ENCODE peak calls at places on chromosomes 16 and 17, in nine cellular contexts. Q is cardiac fibroblast; U is HAP-1; M is gastrocnemius medialis; S is mesendoderm; H is stomach; F is A673; J is CD4-positive, CD25-positive, alpha-beta regulatory T cell; G is cardiac muscle cell. C is an unnamed sample.

GRCh38 chr17:48259710-48260291 is 152.2 kb downstream of the SNX11 start:
- DNase-seq in H (no peak), S (peak; percentile 87), M (no peak), J (no peak), G (peak; percentile 54), Q (peak; percentile 51), F (peak; percentile 64), U (no peak), C (peak; percentile 34)

GRCh38 chr17:62052765-62053338 is 12.2 kb downstream of the MED13 start:
- DNase-seq in G (no peak), U (no peak), F (no peak), M (no peak), H (no peak), S (no peak), Q (no peak), J (no peak), C (no peak)

GRCh38 chr16:66190411-66190810 is 176.1 kb upstream of the CDH5 start:
- DNase-seq in J (no peak), U (no peak), F (no peak), M (no peak), Q (peak; percentile 1), S (no peak), H (no peak), G (no peak), C (no peak)

GRCh38 chr16:4386951-4387565 is 15.4 kb downstream of the VASN start:
- DNase-seq in F (no peak), U (no peak), M (no peak), Q (peak; percentile 78), S (no peak), J (no peak), H (no peak), G (peak; percentile 62), C (no peak)

GRCh38 chr17:65830356-65830755 is 268.9 kb upstream of the AXIN2 start:
- DNase-seq in J (no peak), Q (no peak), M (no peak), F (no peak), H (no peak), U (no peak), S (no peak), G (no peak), C (no peak)

GRCh38 chr17:79024901-79025737 is 1.1 kb downstream of the C1QTNF1 start:
- DNase-seq in H (peak; percentile 43), S (no peak), U (no peak), Q (peak; percentile 50), M (peak; percentile 79), F (no peak), G (peak; percentile 49), J (no peak), C (no peak)

GRCh38 chr16:72083778-72084404 is 9.5 kb downstream of the TXNL4B start:
- DNase-seq in G (no peak), Q (no peak), H (no peak), F (no peak), U (no peak), M (no peak), J (no peak), S (no peak), C (no peak)

GRCh38 chr16:24921229-24921628 is 75.5 kb downstream of the SLC5A11 start:
- DNase-seq in H (no peak), S (no peak), M (no peak), J (no peak), F (no peak), U (no peak), G (no peak), Q (no peak), C (no peak)

GRCh38 chr17:40553694-40554534 is 11.4 kb downstream of the CCR7 start:
- DNase-seq in J (no peak), F (no peak), G (peak; percentile 89), H (peak; percentile 25), M (peak; percentile 35), S (no peak), Q (peak; percentile 80), U (no peak), C (no peak)

GRCh38 chr16:77897038-77897437 is 108.7 kb downstream of the VAT1L start:
- DNase-seq in S (no peak), U (no peak), Q (no peak), M (no peak), G (peak; percentile 67), F (no peak), H (no peak), J (no peak), C (no peak)

GRCh38 chr16:27579086-27579980 is 29.4 kb downstream of the KATNIP start:
- DNase-seq in S (no peak), Q (peak; percentile 8), F (no peak), G (peak; percentile 22), J (no peak), M (no peak), H (no peak), U (no peak), C (no peak)

GRCh38 chr17:80082403-80083135 is 18.8 kb upstream of the GAA start:
- DNase-seq in S (peak; percentile 81), U (peak; percentile 72), H (peak; percentile 70), G (peak; percentile 84), J (peak; percentile 29), M (no peak), Q (peak; percentile 82), F (peak; percentile 84), C (peak; percentile 68)

GRCh38 chr17:65538679-65539529 is 22.5 kb downstream of the AXIN2 start:
- DNase-seq in S (no peak), F (peak; percentile 66), H (no peak), M (no peak), J (no peak), G (no peak), U (no peak), Q (no peak), C (no peak)

GRCh38 chr16:67155305-67156145 is 4.2 kb downstream of the TRADD start:
- DNase-seq in U (peak; percentile 55), J (peak; percentile 67), G (peak; percentile 83), F (peak; percentile 84), H (peak; percentile 83), Q (peak; percentile 69), S (peak; percentile 82), M (no peak), C (peak; percentile 46)

GRCh38 chr16:77131398-77131797 is 59.6 kb upstream of the MON1B start:
- DNase-seq in F (no peak), M (no peak), U (no peak), G (no peak), J (no peak), H (no peak), S (no peak), Q (no peak), C (no peak)

GRCh38 chr17:17987901-17988300 is 15.2 kb downstream of the DRC3 start:
- DNase-seq in M (no peak), F (no peak), G (no peak), H (no peak), Q (no peak), J (no peak), U (no peak), S (no peak), C (no peak)

GRCh38 chr16:80991792-80992430 is 14.8 kb downstream of the CMC2 start:
- DNase-seq in Q (no peak), S (no peak), U (no peak), H (no peak), F (no peak), M (no peak), J (no peak), G (no peak), C (no peak)

GRCh38 chr16:4846503-4846900 is 586 bp downstream of the GLYR1 start:
- DNase-seq in Q (peak; percentile 65), M (peak; percentile 37), G (peak; percentile 44), S (peak; percentile 78), H (peak; percentile 66), U (peak; percentile 38), F (peak; percentile 25), J (no peak), C (no peak)

GRCh38 chr17:14776791-14777190 is 475.9 kb downstream of the HS3ST3B1 start:
- DNase-seq in U (no peak), G (no peak), H (no peak), Q (peak; percentile 33), M (no peak), S (no peak), F (no peak), J (no peak), C (no peak)

GRCh38 chr16:82891918-82892317 is 265.1 kb downstream of the CDH13 start:
- DNase-seq in G (no peak), Q (no peak), S (no peak), M (no peak), H (no peak), F (no peak), J (no peak), U (no peak), C (no peak)

GRCh38 chr17:57078274-57078673 is 6.8 kb upstream of the AKAP1 start:
- DNase-seq in S (no peak), F (no peak), Q (no peak), M (no peak), U (no peak), G (no peak), J (no peak), H (no peak), C (no peak)
- H3K4me3 ChIP-seq in S (no peak overlapping the region), F (no peak overlapping the region), Q (no peak overlapping the region), M (no peak overlapping the region), U (no peak overlapping the region), G (no peak overlapping the region), J (no peak overlapping the region), H (no peak overlapping the region), C (no peak overlapping the region)

GRCh38 chr17:3755335-3756030 is 31.8 kb downstream of the HASPIN start:
- DNase-seq in Q (no peak), J (no peak), M (no peak), S (no peak), H (no peak), G (no peak), U (no peak), F (no peak), C (no peak)
- H3K4me3 ChIP-seq in Q (no peak overlapping the region), J (no peak overlapping the region), M (no peak overlapping the region), S (peak overlapping the region; percentile 3), H (peak overlapping the region; percentile 48), G (no peak overlapping the region), U (no peak overlapping the region), F (no peak overlapping the region), C (no peak overlapping the region)

GRCh38 chr17:38603786-38604478 is 1.8 kb downstream of the SRCIN1 start:
- DNase-seq in F (no peak), M (no peak), S (no peak), G (no peak), U (no peak), H (no peak), J (no peak), Q (no peak), C (no peak)
- H3K4me3 ChIP-seq in F (no peak overlapping the region), M (no peak overlapping the region), S (no peak overlapping the region), G (no peak overlapping the region), U (no peak overlapping the region), H (no peak overlapping the region), J (no peak overlapping the region), Q (no peak overlapping the region), C (no peak overlapping the region)

GRCh38 chr17:75412455-75413317 is 7.2 kb upstream of the GRB2 start:
- DNase-seq in U (peak; percentile 58), J (peak; percentile 64), F (peak; percentile 84), H (peak; percentile 68), S (peak; percentile 86), Q (peak; percentile 71), G (peak; percentile 72), M (no peak), C (peak; percentile 85)
- H3K4me3 ChIP-seq in U (no peak overlapping the region), J (peak overlapping the region; percentile 54), F (no peak overlapping the region), H (no peak overlapping the region), S (no peak overlapping the region), Q (no peak overlapping the region), G (no peak overlapping the region), M (no peak overlapping the region), C (peak overlapping the region; percentile 29)

C was measured in Jurkat, Clone E6-1.